ENCODE peak calls at places on chromosomes 6 and 20, in six cellular contexts. G is HTR-8/SVneo; T is WTC11; H is AG08396; N is stimulated activated CD8-positive, alpha-beta memory T cell treated with anti-CD3 and anti-CD28 coated beads, Interleukin-4, amount 100 ng/mL, for 48 hours; K is progenitor cell of endocrine pancreas. I is an unnamed sample.

GRCh38 chr6:3159805-3160781 is 2.7 kb upstream of the TUBB2A start:
- DNase-seq in G (no peak), T (no peak), H (no peak), N (peak; percentile 51), K (no peak), I (no peak)

GRCh38 chr6:39770476-39770875 is 21.7 kb upstream of the DAAM2 start:
- DNase-seq in G (no peak), T (no peak), H (no peak), N (no peak), K (no peak), I (no peak)

GRCh38 chr20:31838646-31839292 is 6.6 kb downstream of the FOXS1 start:
- DNase-seq in G (no peak), T (no peak), H (no peak), N (no peak), K (no peak), I (no peak)

GRCh38 chr6:137175157-137175889 is 1.9 kb upstream of the IL22RA2 start:
- DNase-seq in G (no peak), T (no peak), H (no peak), N (no peak), K (no peak), I (no peak)

GRCh38 chr6:130377911-130378310 is 12.1 kb downstream of the TMEM200A start:
- DNase-seq in G (no peak), T (no peak), H (no peak), N (no peak), K (no peak), I (no peak)

GRCh38 chr6:101126501-101126900 is 245.4 kb upstream of the ASCC3 start:
- DNase-seq in G (no peak), T (no peak), H (no peak), N (no peak), K (no peak), I (no peak)

GRCh38 chr20:2752631-2753455 is 47.6 kb downstream of the CPXM1 start:
- DNase-seq in G (no peak), T (peak; percentile 77), H (peak; percentile 73), N (peak; percentile 66), K (no peak), I (no peak)

GRCh38 chr20:35466856-35467255 is 11.5 kb downstream of the CEP250 start:
- DNase-seq in G (no peak), T (no peak), H (no peak), N (no peak), K (no peak), I (no peak)